ENCODE peak calls at places on chromosomes 7 and 10, in five cellular contexts. One of them, this sample, is unnamed.

GRCh38 chr7:151518105-151518780 is 1.5 kb downstream of the RHEB start:
- DNase-seq in body of pancreas: peak
- DNase-seq in fibroblast of lung: peak
- DNase-seq in neural progenitor cell: peak
- DNase-seq in OCI-LY7: peak
- DNase-seq in this sample: peak

GRCh38 chr7:128259131-128260056 is 18.3 kb downstream of the LEP start:
- DNase-seq in body of pancreas: peak
- DNase-seq in fibroblast of lung: peak
- DNase-seq in neural progenitor cell: no peak
- DNase-seq in OCI-LY7: no peak
- DNase-seq in this sample: no peak

GRCh38 chr7:103293526-103293925 is 3.7 kb upstream of the PMPCB start:
- DNase-seq in body of pancreas: no peak
- DNase-seq in fibroblast of lung: no peak
- DNase-seq in neural progenitor cell: no peak
- DNase-seq in OCI-LY7: no peak
- DNase-seq in this sample: no peak

GRCh38 chr7:51455948-51456347 is 139.3 kb upstream of the COBL start:
- DNase-seq in body of pancreas: no peak
- DNase-seq in fibroblast of lung: no peak
- DNase-seq in neural progenitor cell: peak
- DNase-seq in OCI-LY7: no peak
- DNase-seq in this sample: no peak

GRCh38 chr10:78664929-78665525 is 403.7 kb upstream of the ZMIZ1 start:
- DNase-seq in body of pancreas: peak
- DNase-seq in fibroblast of lung: peak
- DNase-seq in neural progenitor cell: no peak
- DNase-seq in OCI-LY7: peak
- DNase-seq in this sample: no peak

GRCh38 chr10:80468002-80468401 is 13.9 kb downstream of the TSPAN14 start:
- DNase-seq in body of pancreas: peak
- DNase-seq in fibroblast of lung: no peak
- DNase-seq in neural progenitor cell: peak
- DNase-seq in OCI-LY7: peak
- DNase-seq in this sample: no peak

GRCh38 chr10:10056958-10057357 is 960.7 kb upstream of the CELF2 start:
- DNase-seq in body of pancreas: no peak
- DNase-seq in fibroblast of lung: peak
- DNase-seq in neural progenitor cell: peak
- DNase-seq in OCI-LY7: peak
- DNase-seq in this sample: no peak

GRCh38 chr7:127530148-127530547 is 55.2 kb downstream of the GCC1 start:
- DNase-seq in body of pancreas: no peak
- DNase-seq in fibroblast of lung: peak
- DNase-seq in neural progenitor cell: no peak
- DNase-seq in OCI-LY7: no peak
- DNase-seq in this sample: no peak

GRCh38 chr10:127738512-127739424 is 1.8 kb downstream of the FOXI2 start:
- DNase-seq in body of pancreas: no peak
- DNase-seq in fibroblast of lung: no peak
- DNase-seq in neural progenitor cell: peak
- DNase-seq in OCI-LY7: no peak
- DNase-seq in this sample: no peak

GRCh38 chr7:10860516-10860915 is 113.2 kb upstream of the PHF14 start:
- DNase-seq in body of pancreas: no peak
- DNase-seq in fibroblast of lung: no peak
- DNase-seq in neural progenitor cell: no peak
- DNase-seq in OCI-LY7: no peak
- DNase-seq in this sample: no peak

GRCh38 chr10:59448616-59449015 is 86.3 kb upstream of the FAM13C start:
- DNase-seq in body of pancreas: no peak
- DNase-seq in fibroblast of lung: no peak
- DNase-seq in neural progenitor cell: no peak
- DNase-seq in OCI-LY7: no peak
- DNase-seq in this sample: no peak

GRCh38 chr10:93299606-93300353 is 182.4 kb downstream of the MYOF start:
- DNase-seq in body of pancreas: no peak
- DNase-seq in fibroblast of lung: peak
- DNase-seq in neural progenitor cell: peak
- DNase-seq in OCI-LY7: no peak
- DNase-seq in this sample: no peak

GRCh38 chr7:140153666-140154161 is 23.1 kb downstream of the KDM7A start:
- DNase-seq in body of pancreas: peak
- DNase-seq in fibroblast of lung: no peak
- DNase-seq in neural progenitor cell: no peak
- DNase-seq in OCI-LY7: no peak
- DNase-seq in this sample: peak

GRCh38 chr10:22550732-22551131 is 163.6 kb downstream of the PIP4K2A start:
- DNase-seq in body of pancreas: peak
- DNase-seq in fibroblast of lung: peak
- DNase-seq in neural progenitor cell: peak
- DNase-seq in OCI-LY7: peak
- DNase-seq in this sample: peak

GRCh38 chr7:116949941-116950801 is 3.1 kb upstream of the ST7 start:
- DNase-seq in body of pancreas: no peak
- DNase-seq in fibroblast of lung: no peak
- DNase-seq in neural progenitor cell: no peak
- DNase-seq in OCI-LY7: no peak
- DNase-seq in this sample: no peak

GRCh38 chr7:28708458-28708951 is 249.6 kb downstream of the TRIL start:
- DNase-seq in body of pancreas: no peak
- DNase-seq in fibroblast of lung: peak
- DNase-seq in neural progenitor cell: peak
- DNase-seq in OCI-LY7: no peak
- DNase-seq in this sample: no peak

GRCh38 chr7:54778696-54779285 is 19.8 kb upstream of the SEC61G start:
- DNase-seq in body of pancreas: no peak
- DNase-seq in fibroblast of lung: peak
- DNase-seq in neural progenitor cell: no peak
- DNase-seq in OCI-LY7: no peak
- DNase-seq in this sample: no peak

GRCh38 chr7:95927781-95928180 is 155.4 kb downstream of the DYNC1I1 start:
- DNase-seq in body of pancreas: peak
- DNase-seq in fibroblast of lung: no peak
- DNase-seq in neural progenitor cell: no peak
- DNase-seq in OCI-LY7: no peak
- DNase-seq in this sample: no peak

GRCh38 chr7:156969972-156970420 is 20.5 kb downstream of the NOM1 start:
- DNase-seq in body of pancreas: no peak
- DNase-seq in fibroblast of lung: no peak
- DNase-seq in neural progenitor cell: no peak
- DNase-seq in OCI-LY7: peak
- DNase-seq in this sample: no peak

GRCh38 chr7:2245883-2246679 is 4.1 kb downstream of the NUDT1 start:
- DNase-seq in body of pancreas: peak
- DNase-seq in fibroblast of lung: no peak
- DNase-seq in neural progenitor cell: no peak
- DNase-seq in OCI-LY7: no peak
- DNase-seq in this sample: no peak

GRCh38 chr7:69564454-69565417 is 33.5 kb upstream of the AUTS2 start:
- DNase-seq in body of pancreas: no peak
- DNase-seq in fibroblast of lung: peak
- DNase-seq in neural progenitor cell: no peak
- DNase-seq in OCI-LY7: peak
- DNase-seq in this sample: peak

GRCh38 chr10:7622969-7623368 is 43.8 kb downstream of the ITIH5 start:
- DNase-seq in body of pancreas: no peak
- DNase-seq in fibroblast of lung: no peak
- DNase-seq in neural progenitor cell: peak
- DNase-seq in OCI-LY7: no peak
- DNase-seq in this sample: no peak

GRCh38 chr7:100951888-100952560 is 2.7 kb downstream of the MUC3A start:
- DNase-seq in body of pancreas: no peak
- DNase-seq in fibroblast of lung: no peak
- DNase-seq in neural progenitor cell: no peak
- DNase-seq in OCI-LY7: no peak
- DNase-seq in this sample: peak

GRCh38 chr7:5200561-5201235 is 10.7 kb downstream of the WIPI2 start:
- DNase-seq in body of pancreas: no peak
- DNase-seq in fibroblast of lung: no peak
- DNase-seq in neural progenitor cell: no peak
- DNase-seq in OCI-LY7: no peak
- DNase-seq in this sample: no peak

DNA sequence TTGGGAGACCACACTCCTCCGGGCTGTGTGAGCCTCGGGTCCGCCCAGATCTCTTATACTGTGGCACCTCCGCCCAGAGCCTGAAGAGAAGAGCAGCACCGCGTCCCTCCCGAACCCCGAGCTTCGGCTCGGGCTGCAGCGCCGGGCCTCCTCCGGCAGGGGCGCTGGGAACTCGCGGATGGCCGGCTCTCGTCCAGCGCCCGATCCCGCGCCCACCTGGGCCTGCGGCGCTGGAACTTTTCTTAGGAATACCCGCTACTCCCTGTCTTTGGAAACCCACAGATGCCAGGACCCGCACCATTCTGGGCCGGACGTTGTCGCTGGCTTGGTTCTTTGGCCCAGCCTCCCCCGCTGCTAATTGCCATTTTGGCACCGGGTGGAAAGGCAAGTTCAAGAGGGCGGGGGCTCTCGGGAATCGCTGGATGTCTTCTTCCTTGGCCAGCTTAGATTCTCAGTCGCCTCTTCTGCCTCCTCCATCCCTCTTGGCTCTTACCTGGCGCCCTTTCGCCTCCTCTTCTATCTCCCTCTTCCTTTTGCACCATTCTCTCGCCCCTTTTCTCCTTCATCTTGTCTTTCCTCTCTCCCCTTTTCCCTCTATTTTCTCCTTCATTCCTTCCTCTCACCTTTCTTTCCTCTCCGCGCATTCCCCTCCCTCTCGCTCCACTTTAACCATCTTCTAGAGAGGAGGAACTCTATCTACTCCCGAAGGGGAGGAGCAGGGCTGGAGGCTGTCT is 2.1 kb upstream of the SORCS3 start:
- DNase-seq in body of pancreas: peak
- DNase-seq in fibroblast of lung: no peak
- DNase-seq in neural progenitor cell: peak
- DNase-seq in OCI-LY7: no peak
- DNase-seq in this sample: peak
- TF ChIP-seq CTCF in body of pancreas: peak
- TF ChIP-seq CTCF in fibroblast of lung: peak
- TF ChIP-seq CTCF in neural progenitor cell: peak
- TF ChIP-seq CTCF in OCI-LY7: no peak
- TF ChIP-seq CTCF in this sample: peak

DNA sequence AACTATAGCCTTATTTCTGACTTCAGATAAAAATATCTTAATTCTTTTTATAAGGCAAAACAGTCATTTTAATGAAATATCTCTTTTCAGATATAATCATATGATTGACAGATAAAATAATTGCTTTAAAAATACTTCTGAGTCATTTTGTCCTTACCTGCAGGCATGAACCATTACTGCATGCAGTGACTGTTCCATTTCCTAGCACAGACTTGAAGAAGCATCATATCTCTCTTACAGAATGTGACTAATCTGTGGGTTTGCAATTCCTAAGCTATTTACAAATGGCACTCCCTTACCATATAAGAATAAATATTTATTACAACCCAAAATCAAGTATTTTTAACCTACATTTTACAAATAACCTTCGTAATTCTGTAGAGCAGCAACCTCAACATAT is 120.7 kb downstream of the SRPK2 start:
- DNase-seq in body of pancreas: no peak
- DNase-seq in fibroblast of lung: peak
- DNase-seq in neural progenitor cell: no peak
- DNase-seq in OCI-LY7: no peak
- DNase-seq in this sample: no peak
- TF ChIP-seq CTCF in body of pancreas: peak
- TF ChIP-seq CTCF in fibroblast of lung: no peak
- TF ChIP-seq CTCF in neural progenitor cell: no peak
- TF ChIP-seq CTCF in OCI-LY7: no peak
- TF ChIP-seq CTCF in this sample: no peak

GRCh38 chr7:137342751-137343482 is 616 bp downstream of the PTN start:
- DNase-seq in body of pancreas: no peak
- DNase-seq in fibroblast of lung: peak
- DNase-seq in neural progenitor cell: peak
- DNase-seq in OCI-LY7: no peak
- DNase-seq in this sample: no peak

GRCh38 chr7:137335814-137336213 is 7.7 kb downstream of the PTN start:
- DNase-seq in body of pancreas: no peak
- DNase-seq in fibroblast of lung: peak
- DNase-seq in neural progenitor cell: no peak
- DNase-seq in OCI-LY7: no peak
- DNase-seq in this sample: no peak

GRCh38 chr7:137343483-137343841 is at the start of gene PTN:
- DNase-seq in body of pancreas: peak
- DNase-seq in fibroblast of lung: peak
- DNase-seq in neural progenitor cell: peak
- DNase-seq in OCI-LY7: no peak
- DNase-seq in this sample: no peak

GRCh38 chr7:137342340-137342739 is 1.2 kb downstream of the PTN start:
- DNase-seq in body of pancreas: no peak
- DNase-seq in fibroblast of lung: peak
- DNase-seq in neural progenitor cell: no peak
- DNase-seq in OCI-LY7: no peak
- DNase-seq in this sample: no peak

GRCh38 chr7:137337902-137338301 is 5.6 kb downstream of the PTN start:
- DNase-seq in body of pancreas: no peak
- DNase-seq in fibroblast of lung: no peak
- DNase-seq in neural progenitor cell: no peak
- DNase-seq in OCI-LY7: no peak
- DNase-seq in this sample: no peak
- TF ChIP-seq CTCF in body of pancreas: no peak
- TF ChIP-seq CTCF in fibroblast of lung: no peak
- TF ChIP-seq CTCF in neural progenitor cell: peak
- TF ChIP-seq CTCF in OCI-LY7: peak
- TF ChIP-seq CTCF in this sample: peak

GRCh38 chr10:88831709-88832108 is 19.9 kb downstream of the ANKRD22 start:
- DNase-seq in body of pancreas: no peak
- DNase-seq in fibroblast of lung: no peak
- DNase-seq in neural progenitor cell: no peak
- DNase-seq in OCI-LY7: no peak
- DNase-seq in this sample: no peak

GRCh38 chr10:88833722-88834121 is 17.9 kb downstream of the ANKRD22 start:
- DNase-seq in body of pancreas: no peak
- DNase-seq in fibroblast of lung: no peak
- DNase-seq in neural progenitor cell: no peak
- DNase-seq in OCI-LY7: peak
- DNase-seq in this sample: no peak

GRCh38 chr10:88830643-88831277 is 20.9 kb downstream of the ANKRD22 start:
- DNase-seq in body of pancreas: no peak
- DNase-seq in fibroblast of lung: no peak
- DNase-seq in neural progenitor cell: no peak
- DNase-seq in OCI-LY7: no peak
- DNase-seq in this sample: no peak

GRCh38 chr10:88833156-88833555 is 18.5 kb downstream of the ANKRD22 start:
- DNase-seq in body of pancreas: no peak
- DNase-seq in fibroblast of lung: no peak
- DNase-seq in neural progenitor cell: no peak
- DNase-seq in OCI-LY7: no peak
- DNase-seq in this sample: no peak

DNA sequence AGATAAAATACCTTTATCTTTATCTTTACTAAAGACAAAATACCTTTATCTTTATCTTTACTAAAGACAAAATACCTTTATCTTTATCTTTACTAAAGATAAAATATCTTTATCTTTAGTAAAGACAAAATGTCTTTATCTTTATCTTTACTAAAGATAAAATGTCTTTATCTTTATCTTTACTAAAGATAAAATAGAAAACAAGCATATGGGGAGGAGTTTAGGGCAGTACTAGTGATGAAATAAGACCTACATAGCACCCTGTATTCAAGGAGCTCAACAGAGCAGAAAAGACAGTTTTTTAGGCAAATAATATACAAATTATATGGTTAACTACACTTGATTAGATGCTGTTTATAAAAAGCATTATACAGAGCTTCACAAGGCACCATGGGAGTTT is 19.3 kb downstream of the ANKRD22 start:
- DNase-seq in body of pancreas: no peak
- DNase-seq in fibroblast of lung: no peak
- DNase-seq in neural progenitor cell: no peak
- DNase-seq in OCI-LY7: no peak
- DNase-seq in this sample: no peak
- TF ChIP-seq CTCF in body of pancreas: no peak
- TF ChIP-seq CTCF in fibroblast of lung: no peak
- TF ChIP-seq CTCF in neural progenitor cell: no peak
- TF ChIP-seq CTCF in OCI-LY7: no peak
- TF ChIP-seq CTCF in this sample: no peak